ENCODE peak calls at places on chromosomes 4 and X, in nine cellular contexts. O is WERI-Rb-1, F is AG09309, V is cardiac muscle cell, H is astrocyte of the spinal cord, D is dorsolateral prefrontal cortex, Q is endothelial cell of umbilical vein, B is left lung, A is IMR-90. W is an unnamed sample.

GRCh38 chr4:89765966-89766365 is 71.0 kb downstream of the SNCA start:
- DNase-seq in B (no peak), V (peak; percentile 92), H (peak; percentile 77), A (peak; percentile 63), Q (peak; percentile 65), O (no peak), D (no peak), F (peak; percentile 29), W (peak; percentile 39)

GRCh38 chrX:86148024-86148511 is at the start of gene DACH2:
- DNase-seq in H (peak; percentile 49), F (no peak), A (peak; percentile 74), B (peak; percentile 80), O (peak; percentile 38), V (peak; percentile 64), D (peak; percentile 50), Q (peak; percentile 47), W (no peak)

GRCh38 chrX:49001521-49002090 is 458 bp downstream of the GRIPAP1 start:
- DNase-seq in H (peak; percentile 27), B (no peak), V (peak; percentile 44), Q (peak; percentile 50), D (no peak), F (no peak), A (peak; percentile 36), O (peak; percentile 55), W (no peak)

GRCh38 chr4:40750461-40751258 is 905 bp downstream of the NSUN7 start:
- DNase-seq in B (no peak), V (peak; percentile 14), H (peak; percentile 14), Q (peak; percentile 3), O (no peak), D (no peak), A (no peak), F (no peak), W (no peak)

GRCh38 chr4:56345461-56345860 is 41.8 kb downstream of the AASDH start:
- DNase-seq in O (no peak), H (no peak), D (no peak), Q (no peak), F (no peak), B (no peak), A (no peak), V (no peak), W (no peak)

GRCh38 chrX:108001218-108001814 is 19.1 kb upstream of the TEX13B start:
- DNase-seq in H (peak; percentile 29), D (no peak), V (peak; percentile 66), A (peak; percentile 36), B (no peak), O (no peak), Q (peak; percentile 34), F (peak; percentile 16), W (no peak)

GRCh38 chr4:8144359-8144758 is 14.3 kb downstream of the ABLIM2 start:
- DNase-seq in D (peak; percentile 60), B (peak; percentile 45), O (peak; percentile 76), Q (no peak), H (no peak), F (no peak), V (peak; percentile 20), A (no peak), W (no peak)

GRCh38 chrX:48071064-48071985 is at the start of gene ZNF630:
- DNase-seq in V (peak; percentile 72), F (no peak), Q (peak; percentile 70), O (peak; percentile 88), B (peak; percentile 88), H (peak; percentile 63), D (peak; percentile 66), A (peak; percentile 6), W (peak; percentile 1)

GRCh38 chrX:51837926-51838325 is 55.5 kb upstream of the MAGED1 start:
- DNase-seq in Q (peak; percentile 37), B (no peak), O (no peak), A (peak; percentile 52), H (peak; percentile 48), D (no peak), F (peak; percentile 2), V (peak; percentile 69), W (no peak)

GRCh38 chr4:120838784-120839183 is 83.7 kb downstream of the PRDM5 start:
- DNase-seq in Q (no peak), H (no peak), D (no peak), A (no peak), O (no peak), V (no peak), B (peak; percentile 40), F (no peak), W (no peak)

GRCh38 chrX:11728556-11728955 is 29.5 kb upstream of the MSL3 start:
- DNase-seq in B (no peak), D (no peak), A (no peak), F (no peak), V (no peak), H (no peak), O (no peak), Q (no peak), W (no peak)

GRCh38 chr4:80079255-80079923 is 6.4 kb upstream of the ANTXR2 start:
- DNase-seq in D (no peak), Q (no peak), B (peak; percentile 80), V (no peak), A (no peak), O (no peak), F (no peak), H (no peak), W (no peak)

GRCh38 chrX:78331708-78332107 is 4.3 kb upstream of the CYSLTR1 start:
- DNase-seq in A (no peak), F (no peak), V (no peak), Q (no peak), H (no peak), O (no peak), D (no peak), B (no peak), W (no peak)

GRCh38 chrX:49193542-49193964 is 6.4 kb downstream of the SYP start:
- DNase-seq in F (no peak), V (peak; percentile 7), Q (no peak), B (no peak), H (no peak), O (no peak), A (no peak), D (no peak), W (no peak)

GRCh38 chr4:84691170-84691691 is 108.3 kb downstream of the CDS1 start:
- DNase-seq in H (peak; percentile 97), B (no peak), F (peak; percentile 75), V (peak; percentile 93), O (no peak), A (peak; percentile 94), D (peak; percentile 43), Q (peak; percentile 76), W (peak; percentile 89)

GRCh38 chrX:1384738-1385250 is 7.1 kb downstream of the SLC25A6 start:
- DNase-seq in D (no peak), V (no peak), B (no peak), H (no peak), A (no peak), F (no peak), O (no peak), Q (no peak), W (no peak)

GRCh38 chr4:169070071-169070894 is 60.2 kb upstream of the CBR4 start:
- DNase-seq in F (peak; percentile 95), Q (peak; percentile 30), H (peak; percentile 91), B (no peak), V (peak; percentile 97), A (peak; percentile 70), O (no peak), D (no peak), W (peak; percentile 96)
- H3K4me3 ChIP-seq in F (no peak overlapping the region), Q (no peak overlapping the region), H (no peak overlapping the region), B (no peak overlapping the region), V (no peak overlapping the region), A (no peak overlapping the region), O (no peak overlapping the region), D (no peak overlapping the region), W (no peak overlapping the region)

DNA sequence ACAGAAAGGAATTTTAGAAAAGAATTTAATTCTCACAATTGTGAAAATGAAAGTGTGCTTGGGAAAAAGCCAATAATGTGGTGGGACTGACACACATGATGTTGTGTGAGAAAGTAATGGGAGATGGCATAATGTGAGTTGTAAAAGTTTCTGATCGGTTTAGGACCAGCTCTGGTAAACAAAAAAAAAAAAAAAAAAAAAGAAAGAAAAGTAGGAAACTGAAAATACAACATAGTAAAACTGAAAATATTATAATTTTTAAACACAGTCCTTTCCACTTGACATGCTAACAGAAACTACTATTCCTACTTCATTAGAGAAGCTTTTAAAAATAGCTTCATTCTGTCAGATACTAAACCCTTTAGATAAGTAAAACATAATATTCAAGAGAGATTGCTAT is 28.2 kb downstream of the RAP1GDS1 start:
- DNase-seq in F (no peak), O (no peak), D (no peak), H (no peak), A (no peak), Q (no peak), B (no peak), V (peak; percentile 17), W (no peak)
- H3K4me3 ChIP-seq in F (no peak overlapping the region), O (no peak overlapping the region), D (no peak overlapping the region), H (no peak overlapping the region), A (no peak overlapping the region), Q (no peak overlapping the region), B (no peak overlapping the region), V (no peak overlapping the region), W (no peak overlapping the region)

DNA sequence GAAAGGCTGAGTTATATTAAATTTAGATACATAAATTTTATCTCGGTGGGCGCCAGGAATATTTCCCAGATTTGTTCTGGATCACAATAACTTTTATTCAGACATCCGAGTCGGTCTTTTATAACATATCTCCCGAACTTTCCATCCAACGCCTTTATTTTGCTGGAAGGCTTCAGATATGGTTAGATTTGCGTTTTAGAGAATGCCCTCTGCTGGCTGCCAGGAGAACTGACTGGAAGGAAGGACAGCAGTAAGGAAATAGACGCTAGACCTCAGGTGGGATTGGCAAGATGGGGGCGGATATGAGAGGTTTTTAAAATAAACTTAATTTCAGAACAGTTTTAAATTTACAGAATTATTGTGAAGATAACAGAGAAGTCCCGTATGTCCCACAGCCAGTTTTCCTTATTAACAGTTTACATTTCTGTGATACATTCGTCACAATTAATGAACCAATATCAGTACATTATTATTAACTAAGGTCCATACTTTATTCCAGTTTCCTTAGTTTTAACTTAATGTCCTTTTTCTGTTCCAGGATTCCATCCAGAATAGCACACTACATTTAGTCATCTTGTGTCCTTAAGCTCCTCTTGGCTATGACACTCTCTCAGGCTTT is 4.6 kb upstream of the KANTR start:
- DNase-seq in H (peak; percentile 65), B (no peak), D (peak; percentile 63), O (peak; percentile 47), Q (peak; percentile 49), A (peak; percentile 68), F (peak; percentile 42), V (peak; percentile 76), W (no peak)
- H3K4me3 ChIP-seq in H (peak overlapping the region; percentile 43), B (peak overlapping the region; percentile 10), D (peak overlapping the region; percentile 45), O (peak overlapping the region; percentile 46), Q (peak overlapping the region; percentile 79), A (peak overlapping the region; percentile 33), F (no peak overlapping the region), V (peak overlapping the region; percentile 54), W (peak overlapping the region; percentile 33)

GRCh38 chr4:116015549-116015948 is 902.1 kb upstream of the NDST4 start:
- DNase-seq in H (no peak), Q (no peak), F (no peak), V (no peak), A (no peak), B (no peak), D (no peak), O (no peak), W (no peak)
- H3K4me3 ChIP-seq in H (no peak overlapping the region), Q (no peak overlapping the region), F (no peak overlapping the region), V (no peak overlapping the region), A (no peak overlapping the region), B (no peak overlapping the region), D (no peak overlapping the region), O (no peak overlapping the region), W (no peak overlapping the region)